ENCODE peak calls at places on chromosomes 2 and 18, in nine cellular contexts. One of them, this sample, is unnamed.

GRCh38 chr2:240672076-240672700 is 10.5 kb downstream of the AQP12B start:
- DNase-seq in hepatocyte: no peak
- DNase-seq in lung: no peak
- DNase-seq in transverse colon: no peak
- DNase-seq in colonic mucosa: no peak
- DNase-seq in cardiac muscle cell: no peak
- DNase-seq in breast epithelium: no peak
- DNase-seq in GM12878: no peak
- DNase-seq in pancreas: peak; percentile 69
- DNase-seq in this sample: no peak

GRCh38 chr2:227503433-227504406 is 31.8 kb downstream of the AGFG1 start:
- DNase-seq in hepatocyte: peak; percentile 8
- DNase-seq in lung: no peak
- DNase-seq in transverse colon: peak; percentile 60
- DNase-seq in colonic mucosa: peak; percentile 72
- DNase-seq in cardiac muscle cell: no peak
- DNase-seq in breast epithelium: peak; percentile 30
- DNase-seq in GM12878: no peak
- DNase-seq in pancreas: no peak
- DNase-seq in this sample: peak; percentile 79

GRCh38 chr18:21960189-21960588 is 209.2 kb upstream of the GATA6 start:
- DNase-seq in hepatocyte: peak; percentile 70
- DNase-seq in lung: no peak
- DNase-seq in transverse colon: no peak
- DNase-seq in colonic mucosa: no peak
- DNase-seq in cardiac muscle cell: no peak
- DNase-seq in breast epithelium: no peak
- DNase-seq in GM12878: no peak
- DNase-seq in pancreas: no peak
- DNase-seq in this sample: no peak

GRCh38 chr18:43383031-43383430 is 105.7 kb upstream of the SYT4 start:
- DNase-seq in hepatocyte: no peak
- DNase-seq in lung: no peak
- DNase-seq in transverse colon: no peak
- DNase-seq in colonic mucosa: no peak
- DNase-seq in cardiac muscle cell: no peak
- DNase-seq in breast epithelium: no peak
- DNase-seq in GM12878: no peak
- DNase-seq in pancreas: no peak
- DNase-seq in this sample: no peak

GRCh38 chr2:68908392-68908970 is 37.3 kb upstream of the BMP10 start:
- DNase-seq in hepatocyte: peak; percentile 37
- DNase-seq in lung: peak; percentile 81
- DNase-seq in transverse colon: peak; percentile 88
- DNase-seq in colonic mucosa: peak; percentile 86
- DNase-seq in cardiac muscle cell: no peak
- DNase-seq in breast epithelium: peak; percentile 87
- DNase-seq in GM12878: peak; percentile 68
- DNase-seq in pancreas: no peak
- DNase-seq in this sample: peak; percentile 91

GRCh38 chr2:181411105-181411849 is 45.9 kb upstream of the ITGA4 start:
- DNase-seq in hepatocyte: peak; percentile 23
- DNase-seq in lung: no peak
- DNase-seq in transverse colon: peak; percentile 60
- DNase-seq in colonic mucosa: no peak
- DNase-seq in cardiac muscle cell: peak; percentile 35
- DNase-seq in breast epithelium: no peak
- DNase-seq in GM12878: peak; percentile 30
- DNase-seq in pancreas: peak; percentile 22
- DNase-seq in this sample: no peak

GRCh38 chr2:141741652-141742051 is 389.2 kb downstream of the LRP1B start:
- DNase-seq in hepatocyte: no peak
- DNase-seq in lung: no peak
- DNase-seq in transverse colon: no peak
- DNase-seq in colonic mucosa: no peak
- DNase-seq in cardiac muscle cell: no peak
- DNase-seq in breast epithelium: no peak
- DNase-seq in GM12878: no peak
- DNase-seq in pancreas: no peak
- DNase-seq in this sample: no peak

GRCh38 chr18:8389391-8390340 is 219.6 kb upstream of the RAB12 start:
- DNase-seq in hepatocyte: peak; percentile 82
- DNase-seq in lung: peak; percentile 75
- DNase-seq in transverse colon: peak; percentile 69
- DNase-seq in colonic mucosa: peak; percentile 69
- DNase-seq in cardiac muscle cell: peak; percentile 87
- DNase-seq in breast epithelium: no peak
- DNase-seq in GM12878: no peak
- DNase-seq in pancreas: no peak
- DNase-seq in this sample: peak; percentile 56

GRCh38 chr18:79857082-79857661 is 59.4 kb downstream of the KCNG2 start:
- DNase-seq in hepatocyte: no peak
- DNase-seq in lung: no peak
- DNase-seq in transverse colon: no peak
- DNase-seq in colonic mucosa: peak; percentile 9
- DNase-seq in cardiac muscle cell: peak; percentile 1
- DNase-seq in breast epithelium: peak; percentile 85
- DNase-seq in GM12878: no peak
- DNase-seq in pancreas: no peak
- DNase-seq in this sample: peak; percentile 53

GRCh38 chr2:94984964-94985575 is 40.4 kb upstream of the MAL start:
- DNase-seq in hepatocyte: no peak
- DNase-seq in lung: no peak
- DNase-seq in transverse colon: no peak
- DNase-seq in colonic mucosa: no peak
- DNase-seq in cardiac muscle cell: no peak
- DNase-seq in breast epithelium: peak; percentile 17
- DNase-seq in GM12878: no peak
- DNase-seq in pancreas: no peak
- DNase-seq in this sample: no peak

GRCh38 chr2:41967426-41968181 is 80.2 kb upstream of the PKDCC start:
- DNase-seq in hepatocyte: no peak
- DNase-seq in lung: peak; percentile 35
- DNase-seq in transverse colon: peak; percentile 50
- DNase-seq in colonic mucosa: peak; percentile 80
- DNase-seq in cardiac muscle cell: no peak
- DNase-seq in breast epithelium: peak; percentile 30
- DNase-seq in GM12878: no peak
- DNase-seq in pancreas: no peak
- DNase-seq in this sample: no peak

GRCh38 chr2:236399409-236399808 is 135.2 kb upstream of the ASB18 start:
- DNase-seq in hepatocyte: no peak
- DNase-seq in lung: no peak
- DNase-seq in transverse colon: no peak
- DNase-seq in colonic mucosa: no peak
- DNase-seq in cardiac muscle cell: no peak
- DNase-seq in breast epithelium: no peak
- DNase-seq in GM12878: no peak
- DNase-seq in pancreas: no peak
- DNase-seq in this sample: no peak

GRCh38 chr2:152050915-152051314 is 47.9 kb downstream of the CACNB4 start:
- DNase-seq in hepatocyte: no peak
- DNase-seq in lung: no peak
- DNase-seq in transverse colon: no peak
- DNase-seq in colonic mucosa: no peak
- DNase-seq in cardiac muscle cell: no peak
- DNase-seq in breast epithelium: no peak
- DNase-seq in GM12878: no peak
- DNase-seq in pancreas: no peak
- DNase-seq in this sample: no peak

GRCh38 chr2:72915907-72916742 is 1.2 kb upstream of the EMX1 start:
- DNase-seq in hepatocyte: peak; percentile 79
- DNase-seq in lung: no peak
- DNase-seq in transverse colon: peak; percentile 76
- DNase-seq in colonic mucosa: peak; percentile 76
- DNase-seq in cardiac muscle cell: peak; percentile 76
- DNase-seq in breast epithelium: no peak
- DNase-seq in GM12878: no peak
- DNase-seq in pancreas: peak; percentile 91
- DNase-seq in this sample: peak; percentile 16

GRCh38 chr2:204234879-204235278 is 298.3 kb downstream of the ICOS start:
- DNase-seq in hepatocyte: no peak
- DNase-seq in lung: no peak
- DNase-seq in transverse colon: no peak
- DNase-seq in colonic mucosa: no peak
- DNase-seq in cardiac muscle cell: no peak
- DNase-seq in breast epithelium: no peak
- DNase-seq in GM12878: no peak
- DNase-seq in pancreas: no peak
- DNase-seq in this sample: no peak

GRCh38 chr2:239399404-239399999 is 1.3 kb downstream of the HDAC4 start:
- DNase-seq in hepatocyte: peak; percentile 71
- DNase-seq in lung: peak; percentile 46
- DNase-seq in transverse colon: peak; percentile 71
- DNase-seq in colonic mucosa: peak; percentile 57
- DNase-seq in cardiac muscle cell: peak; percentile 27
- DNase-seq in breast epithelium: no peak
- DNase-seq in GM12878: no peak
- DNase-seq in pancreas: no peak
- DNase-seq in this sample: peak; percentile 81

GRCh38 chr2:191521608-191522208 is 156.2 kb upstream of the NABP1 start:
- DNase-seq in hepatocyte: no peak
- DNase-seq in lung: no peak
- DNase-seq in transverse colon: no peak
- DNase-seq in colonic mucosa: no peak
- DNase-seq in cardiac muscle cell: peak; percentile 32
- DNase-seq in breast epithelium: no peak
- DNase-seq in GM12878: no peak
- DNase-seq in pancreas: no peak
- DNase-seq in this sample: no peak

DNA sequence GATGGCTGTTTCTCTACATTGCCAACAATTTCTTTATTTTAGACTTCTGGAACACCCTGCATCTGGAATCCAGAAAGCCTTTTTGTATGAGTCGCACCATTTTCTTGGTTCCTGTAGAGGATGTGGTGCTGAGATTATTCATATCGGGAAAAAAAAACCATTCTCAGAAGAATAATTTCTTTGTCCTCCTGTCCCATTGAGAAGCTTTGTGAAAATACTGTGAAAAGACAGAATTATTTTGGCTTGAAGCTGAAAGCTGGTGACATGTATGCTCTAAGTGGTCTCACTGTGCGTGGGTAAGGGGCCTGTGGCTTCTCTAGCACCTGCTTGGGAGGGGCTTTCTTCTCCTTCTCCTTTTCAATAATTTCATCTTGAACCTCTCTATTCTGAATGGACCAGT is 138.4 kb downstream of the FAM210A start:
- DNase-seq in hepatocyte: no peak
- DNase-seq in lung: no peak
- DNase-seq in transverse colon: no peak
- DNase-seq in colonic mucosa: no peak
- DNase-seq in cardiac muscle cell: no peak
- DNase-seq in breast epithelium: no peak
- DNase-seq in GM12878: no peak
- DNase-seq in pancreas: no peak
- DNase-seq in this sample: no peak
- H3K4me1 ChIP-seq in hepatocyte: no peaks in the 10 kb centered on the region
- H3K4me1 ChIP-seq in lung: peaks cover 18% of the 10 kb centered on the region
- H3K4me1 ChIP-seq in transverse colon: no peaks in the 10 kb centered on the region
- H3K4me1 ChIP-seq in colonic mucosa: no peaks in the 10 kb centered on the region
- H3K4me1 ChIP-seq in cardiac muscle cell: peaks cover 24% of the 10 kb centered on the region
- H3K4me1 ChIP-seq in breast epithelium: no peaks in the 10 kb centered on the region
- H3K4me1 ChIP-seq in GM12878: peaks cover 29% of the 10 kb centered on the region
- H3K4me1 ChIP-seq in pancreas: no peaks in the 10 kb centered on the region
- H3K4me1 ChIP-seq in this sample: no peaks in the 10 kb centered on the region

DNA sequence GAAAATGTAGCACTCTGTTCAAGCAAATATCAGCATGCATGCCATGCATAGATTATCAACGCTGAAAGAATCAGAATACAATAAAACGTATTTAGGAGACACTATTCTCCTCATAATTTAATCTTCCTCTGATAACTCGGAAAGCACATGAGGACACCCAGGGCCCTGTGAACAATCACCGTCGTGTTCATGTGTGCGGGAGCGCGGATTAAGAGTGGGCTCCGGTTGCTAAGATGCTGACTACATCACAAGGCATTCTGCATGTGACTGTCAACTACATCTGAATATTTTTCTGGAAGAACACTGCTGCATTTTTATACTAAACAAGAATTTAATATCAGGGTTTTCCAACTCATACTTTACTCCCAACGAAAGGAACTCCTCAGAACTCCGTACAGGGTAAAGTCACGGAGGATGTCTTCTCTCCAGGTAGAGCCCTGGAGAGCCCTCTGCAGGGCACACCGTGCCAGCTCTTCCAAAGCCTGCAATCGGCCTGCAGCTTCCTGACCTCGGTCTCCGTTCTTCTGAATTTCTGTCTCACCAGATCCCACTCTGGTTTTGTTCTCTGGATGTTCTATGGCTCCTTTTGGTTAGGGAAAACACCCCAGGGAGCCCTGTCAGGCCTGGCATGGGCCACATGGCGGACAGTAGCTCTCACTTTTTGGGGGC is 59.6 kb downstream of the ZNF516 start:
- DNase-seq in hepatocyte: no peak
- DNase-seq in lung: no peak
- DNase-seq in transverse colon: no peak
- DNase-seq in colonic mucosa: no peak
- DNase-seq in cardiac muscle cell: no peak
- DNase-seq in breast epithelium: no peak
- DNase-seq in GM12878: no peak
- DNase-seq in pancreas: peak; percentile 10
- DNase-seq in this sample: peak; percentile 18
- TF ChIP-seq CTCF in hepatocyte: no peak
- TF ChIP-seq CTCF in lung: no peak
- TF ChIP-seq CTCF in transverse colon: no peak
- TF ChIP-seq CTCF in colonic mucosa: no peak
- TF ChIP-seq CTCF in cardiac muscle cell: no peak
- TF ChIP-seq CTCF in breast epithelium: no peak
- TF ChIP-seq CTCF in GM12878: no peak
- TF ChIP-seq CTCF in pancreas: no peak
- TF ChIP-seq CTCF in this sample: no peak

DNA sequence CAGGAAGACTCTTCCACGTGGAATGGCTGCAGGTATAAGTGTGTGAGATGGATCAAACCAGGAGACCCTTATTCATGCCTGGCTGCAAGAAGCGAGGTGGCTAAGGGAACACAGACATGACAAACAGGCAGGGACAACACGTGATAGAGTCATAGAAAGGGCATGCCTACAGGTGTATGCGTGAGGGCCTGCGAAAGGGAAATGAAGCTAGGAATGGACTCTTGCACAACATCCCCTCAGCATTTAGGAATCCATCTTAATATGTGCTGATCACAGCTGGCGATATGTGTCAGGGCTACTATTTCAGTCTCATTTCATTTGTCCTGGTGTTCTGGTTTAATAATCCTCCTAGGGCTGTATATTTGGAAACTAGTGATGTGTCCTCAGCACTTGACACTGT is 291.2 kb downstream of the MYT1L start:
- DNase-seq in hepatocyte: no peak
- DNase-seq in lung: no peak
- DNase-seq in transverse colon: no peak
- DNase-seq in colonic mucosa: no peak
- DNase-seq in cardiac muscle cell: no peak
- DNase-seq in breast epithelium: no peak
- DNase-seq in GM12878: no peak
- DNase-seq in pancreas: no peak
- DNase-seq in this sample: no peak
- H3K27me3 ChIP-seq in hepatocyte: no peaks in the 10 kb centered on the region
- H3K27me3 ChIP-seq in lung: no peaks in the 10 kb centered on the region
- H3K27me3 ChIP-seq in transverse colon: no peaks in the 10 kb centered on the region
- H3K27me3 ChIP-seq in colonic mucosa: no peaks in the 10 kb centered on the region
- H3K27me3 ChIP-seq in cardiac muscle cell: no peaks in the 10 kb centered on the region
- H3K27me3 ChIP-seq in breast epithelium: no peaks in the 10 kb centered on the region
- H3K27me3 ChIP-seq in GM12878: no peaks in the 10 kb centered on the region
- H3K27me3 ChIP-seq in pancreas: no peaks in the 10 kb centered on the region
- H3K27me3 ChIP-seq in this sample: no peaks in the 10 kb centered on the region

GRCh38 chr2:128315829-128316776 is 2.6 kb downstream of the HS6ST1 start:
- DNase-seq in hepatocyte: peak; percentile 41
- DNase-seq in lung: peak; percentile 27
- DNase-seq in transverse colon: no peak
- DNase-seq in colonic mucosa: peak; percentile 17
- DNase-seq in cardiac muscle cell: no peak
- DNase-seq in breast epithelium: peak; percentile 13
- DNase-seq in GM12878: no peak
- DNase-seq in pancreas: peak; percentile 66
- DNase-seq in this sample: peak; percentile 21
- H3K4me1 ChIP-seq in hepatocyte: peaks cover 35% of the 10 kb centered on the region
- H3K4me1 ChIP-seq in lung: peaks cover 4% of the 10 kb centered on the region
- H3K4me1 ChIP-seq in transverse colon: peaks cover 24% of the 10 kb centered on the region
- H3K4me1 ChIP-seq in colonic mucosa: peaks cover 6% of the 10 kb centered on the region
- H3K4me1 ChIP-seq in cardiac muscle cell: no peaks in the 10 kb centered on the region
- H3K4me1 ChIP-seq in breast epithelium: peaks cover 14% of the 10 kb centered on the region
- H3K4me1 ChIP-seq in GM12878: peaks cover 15% of the 10 kb centered on the region
- H3K4me1 ChIP-seq in pancreas: no peaks in the 10 kb centered on the region
- H3K4me1 ChIP-seq in this sample: peaks cover 39% of the 10 kb centered on the region